ENCODE peak calls at places on chromosomes 2 and 18, in ten cellular contexts. J is tibial nerve; D is lower lobe of right lung; G is heart right ventricle; K is H9; H is aorta; V is prostate gland; N is upper lobe of right lung; W is effector memory CD4-positive, alpha-beta T cell; M is adrenal gland. L is an unnamed sample.

GRCh38 chr2:1055014-1055595 is 104.5 kb downstream of the SNTG2 start:
- DNase-seq in J (no peak), D (no peak), G (no peak), K (no peak), H (no peak), V (no peak), N (no peak), W (no peak), M (no peak), L (no peak)

GRCh38 chr2:8094571-8094970 is 587.3 kb upstream of the ID2 start:
- DNase-seq in J (no peak), D (no peak), G (no peak), K (no peak), H (no peak), V (no peak), N (no peak), W (no peak), M (no peak), L (no peak)

GRCh38 chr18:68623342-68623741 is 91.6 kb downstream of the TMX3 start:
- DNase-seq in J (no peak), D (no peak), G (no peak), K (peak; percentile 60), H (no peak), V (peak; percentile 22), N (no peak), W (no peak), M (peak; percentile 70), L (no peak)

GRCh38 chr2:203579131-203579643 is 44.1 kb upstream of the RAPH1 start:
- DNase-seq in J (no peak), D (peak; percentile 51), G (no peak), K (peak; percentile 33), H (no peak), V (peak; percentile 94), N (no peak), W (no peak), M (no peak), L (no peak)

GRCh38 chr2:190711069-190711468 is 62.2 kb downstream of the NAB1 start:
- DNase-seq in J (no peak), D (no peak), G (no peak), K (no peak), H (no peak), V (no peak), N (no peak), W (no peak), M (no peak), L (no peak)

GRCh38 chr18:2981212-2981728 is 31.7 kb downstream of the LPIN2 start:
- DNase-seq in J (no peak), D (no peak), G (no peak), K (no peak), H (no peak), V (no peak), N (no peak), W (no peak), M (no peak), L (no peak)

GRCh38 chr18:8834837-8835236 is 129.5 kb downstream of the MTCL1 start:
- DNase-seq in J (no peak), D (no peak), G (no peak), K (no peak), H (no peak), V (no peak), N (no peak), W (no peak), M (no peak), L (no peak)

GRCh38 chr2:73920577-73921545 is 5.8 kb upstream of the DGUOK start:
- DNase-seq in J (no peak), D (peak; percentile 69), G (peak; percentile 19), K (peak; percentile 90), H (peak; percentile 79), V (no peak), N (peak; percentile 75), W (no peak), M (no peak), L (no peak)

GRCh38 chr2:200415455-200415854 is 94.4 kb downstream of the KCTD18 start:
- DNase-seq in J (no peak), D (no peak), G (no peak), K (no peak), H (no peak), V (no peak), N (no peak), W (no peak), M (no peak), L (no peak)

GRCh38 chr2:20184067-20184938 is 40.6 kb downstream of the SDC1 start:
- DNase-seq in J (no peak), D (peak; percentile 80), G (no peak), K (no peak), H (peak; percentile 62), V (no peak), N (peak; percentile 82), W (no peak), M (no peak), L (no peak)

GRCh38 chr2:32383858-32384257 is 27.0 kb downstream of the BIRC6 start:
- DNase-seq in J (no peak), D (no peak), G (no peak), K (no peak), H (no peak), V (no peak), N (no peak), W (no peak), M (no peak), L (no peak)

GRCh38 chr2:20107776-20108175 is 56.3 kb upstream of the LAPTM4A start:
- DNase-seq in J (no peak), D (no peak), G (no peak), K (no peak), H (no peak), V (no peak), N (no peak), W (no peak), M (no peak), L (no peak)

GRCh38 chr2:176518823-176519222 is 249.6 kb downstream of the MTX2 start:
- DNase-seq in J (no peak), D (no peak), G (peak; percentile 38), K (peak; percentile 31), H (no peak), V (no peak), N (no peak), W (no peak), M (peak; percentile 60), L (no peak)

GRCh38 chr18:49723648-49724180 is 89.6 kb downstream of the ACAA2 start:
- DNase-seq in J (no peak), D (no peak), G (no peak), K (no peak), H (no peak), V (no peak), N (no peak), W (no peak), M (no peak), L (no peak)

DNA sequence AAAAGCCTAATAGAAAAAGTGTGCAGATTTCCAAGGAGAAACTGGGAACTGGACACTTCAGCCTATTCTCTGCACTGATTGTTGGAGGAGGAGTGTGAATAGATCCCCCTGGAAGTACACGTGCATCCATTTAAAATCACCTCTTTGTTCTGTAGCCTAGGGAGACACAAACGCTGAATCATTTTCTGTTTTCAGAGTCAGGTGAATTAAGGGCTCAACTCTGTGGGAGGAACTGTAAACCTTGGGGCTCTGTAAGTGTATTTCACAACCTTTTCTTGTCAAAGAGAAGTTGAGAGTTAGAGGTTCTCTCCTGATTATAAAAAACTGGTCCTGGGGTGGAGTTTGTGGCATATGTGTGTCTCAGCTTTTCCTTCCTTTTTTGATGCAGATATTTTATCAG is 159.7 kb downstream of the SPAG16 start:
- DNase-seq in J (no peak), D (no peak), G (no peak), K (no peak), H (no peak), V (no peak), N (no peak), W (no peak), M (no peak), L (no peak)
- H3K9me3 ChIP-seq in J (no peaks in the 10 kb centered on the region), D (peaks cover 6% of the 10 kb centered on the region), G (no peaks in the 10 kb centered on the region), K (no peaks in the 10 kb centered on the region), H (no peaks in the 10 kb centered on the region), V (no peaks in the 10 kb centered on the region), N (no peaks in the 10 kb centered on the region), W (no peaks in the 10 kb centered on the region), M (no peaks in the 10 kb centered on the region), L (no peaks in the 10 kb centered on the region)

GRCh38 chr2:167972746-167973145 is 274.6 kb downstream of the STK39 start:
- DNase-seq in J (no peak), D (no peak), G (no peak), K (no peak), H (no peak), V (no peak), N (no peak), W (no peak), M (no peak), L (no peak)
- H3K9me3 ChIP-seq in J (no peaks in the 10 kb centered on the region), D (peaks cover 8% of the 10 kb centered on the region), G (no peaks in the 10 kb centered on the region), K (peaks cover 18% of the 10 kb centered on the region), H (no peaks in the 10 kb centered on the region), V (no peaks in the 10 kb centered on the region), N (no peaks in the 10 kb centered on the region), W (no peaks in the 10 kb centered on the region), M (no peaks in the 10 kb centered on the region), L (no peaks in the 10 kb centered on the region)

DNA sequence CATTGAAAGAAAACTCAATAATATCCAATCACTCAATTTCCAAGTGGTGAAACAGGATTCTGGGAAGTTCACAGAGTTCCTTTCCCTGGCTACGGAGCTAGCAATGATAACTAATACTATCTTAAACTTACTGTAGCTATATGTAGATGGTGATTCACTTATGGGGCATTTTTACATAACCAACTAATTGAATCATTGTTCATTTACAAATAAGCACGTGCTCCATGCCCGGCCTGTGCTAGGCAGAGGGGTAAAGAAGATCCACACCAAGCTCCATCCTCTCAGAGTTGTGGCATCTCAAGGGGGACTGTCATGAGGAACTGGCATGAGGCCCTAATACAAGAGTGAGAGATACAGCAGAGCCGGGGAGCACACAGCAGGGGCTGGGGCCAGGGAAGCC is 176.3 kb downstream of the ANKRD30B start:
- DNase-seq in J (no peak), D (no peak), G (no peak), K (no peak), H (no peak), V (no peak), N (no peak), W (no peak), M (no peak), L (no peak)
- H3K9me3 ChIP-seq in J (no peaks in the 10 kb centered on the region), D (no peaks in the 10 kb centered on the region), G (no peaks in the 10 kb centered on the region), K (peaks cover 89% of the 10 kb centered on the region), H (no peaks in the 10 kb centered on the region), V (no peaks in the 10 kb centered on the region), N (no peaks in the 10 kb centered on the region), W (no peaks in the 10 kb centered on the region), M (no peaks in the 10 kb centered on the region), L (no peaks in the 10 kb centered on the region)

GRCh38 chr2:144971937-144972336 is 452.0 kb upstream of the ZEB2 start:
- DNase-seq in J (no peak), D (no peak), G (no peak), K (no peak), H (no peak), V (no peak), N (no peak), W (no peak), M (no peak), L (no peak)

GRCh38 chr2:144965172-144965571 is 445.3 kb upstream of the ZEB2 start:
- DNase-seq in J (no peak), D (no peak), G (no peak), K (no peak), H (no peak), V (no peak), N (no peak), W (no peak), M (no peak), L (no peak)

GRCh38 chr2:144963031-144963430 is 443.1 kb upstream of the ZEB2 start:
- DNase-seq in J (no peak), D (no peak), G (no peak), K (no peak), H (no peak), V (no peak), N (no peak), W (no peak), M (no peak), L (no peak)

GRCh38 chr2:144972676-144973075 is 452.8 kb upstream of the ZEB2 start:
- DNase-seq in J (no peak), D (no peak), G (no peak), K (no peak), H (no peak), V (no peak), N (no peak), W (no peak), M (no peak), L (no peak)

GRCh38 chr2:144967971-144968370 is 448.1 kb upstream of the ZEB2 start:
- DNase-seq in J (no peak), D (no peak), G (no peak), K (no peak), H (no peak), V (no peak), N (no peak), W (no peak), M (no peak), L (no peak)
- H3K9me3 ChIP-seq in J (no peaks in the 10 kb centered on the region), D (peaks cover 18% of the 10 kb centered on the region), G (peaks cover 2% of the 10 kb centered on the region), K (peaks cover 6% of the 10 kb centered on the region), H (peaks cover 2% of the 10 kb centered on the region), V (no peaks in the 10 kb centered on the region), N (peaks cover 7% of the 10 kb centered on the region), W (no peaks in the 10 kb centered on the region), M (no peaks in the 10 kb centered on the region), L (peaks cover 3% of the 10 kb centered on the region)